ENCODE peak calls at places on chromosome 15, in seven cellular contexts. B is heart right ventricle, F is cardiac muscle cell, Y is GM23248, V is neural progenitor cell, I is HCT116, T is OCI-LY7. Q is an unnamed sample.
A peak's percentile ranks its signal among the peaks of the same experiment; 100 is the strongest.

GRCh38 chr15:82064824-82065223 is 19.0 kb upstream of the MEX3B start:
- DNase-seq in B (no peak), F (peak; percentile 46), Y (peak; percentile 26), V (no peak), I (no peak), T (no peak), Q (no peak)

GRCh38 chr15:64426845-64427465 is 33.4 kb upstream of the ZNF609 start:
- DNase-seq in B (no peak), F (peak; percentile 75), Y (peak; percentile 51), V (peak; percentile 38), I (peak; percentile 15), T (peak; percentile 32), Q (no peak)

GRCh38 chr15:66595937-66596545 is 30.2 kb upstream of the LCTL start:
- DNase-seq in B (no peak), F (no peak), Y (peak; percentile 70), V (no peak), I (no peak), T (no peak), Q (no peak)

GRCh38 chr15:74386496-74387140 is 19.2 kb upstream of the CYP11A1 start:
- DNase-seq in B (no peak), F (no peak), Y (no peak), V (no peak), I (no peak), T (no peak), Q (peak; percentile 71)

GRCh38 chr15:63461230-63461629 is 43.2 kb upstream of the USP3 start:
- DNase-seq in B (no peak), F (peak; percentile 31), Y (no peak), V (peak; percentile 71), I (no peak), T (no peak), Q (peak; percentile 92)

GRCh38 chr15:78878356-78878755 is 5.7 kb downstream of the MORF4L1 start:
- DNase-seq in B (no peak), F (peak; percentile 53), Y (peak; percentile 66), V (no peak), I (no peak), T (no peak), Q (no peak)

GRCh38 chr15:80567721-80568157 is 127.4 kb upstream of the ABHD17C start:
- DNase-seq in B (peak; percentile 64), F (peak; percentile 94), Y (peak; percentile 86), V (peak; percentile 83), I (peak; percentile 72), T (peak; percentile 38), Q (peak; percentile 78)

GRCh38 chr15:77985031-77985930 is 92.2 kb downstream of the TBC1D2B start:
- DNase-seq in B (no peak), F (no peak), Y (no peak), V (no peak), I (no peak), T (no peak), Q (peak; percentile 44)

GRCh38 chr15:45637552-45638033 is 2.8 kb downstream of the SQOR start:
- DNase-seq in B (peak; percentile 74), F (peak; percentile 96), Y (peak; percentile 85), V (no peak), I (no peak), T (peak; percentile 53), Q (no peak)

GRCh38 chr15:38169982-38170381 is 82.7 kb upstream of the SPRED1 start:
- DNase-seq in B (no peak), F (peak; percentile 61), Y (peak; percentile 85), V (no peak), I (no peak), T (no peak), Q (no peak)

GRCh38 chr15:39946862-39947261 is 12.9 kb downstream of the EIF2AK4 start:
- DNase-seq in B (no peak), F (no peak), Y (peak; percentile 76), V (no peak), I (no peak), T (no peak), Q (no peak)

GRCh38 chr15:81293728-81294500 is 30.0 kb downstream of the STARD5 start:
- DNase-seq in B (no peak), F (no peak), Y (no peak), V (no peak), I (no peak), T (peak; percentile 95), Q (peak; percentile 57)

GRCh38 chr15:64536244-64536836 is 76.0 kb downstream of the ZNF609 start:
- DNase-seq in B (no peak), F (peak; percentile 74), Y (peak; percentile 85), V (no peak), I (peak; percentile 79), T (no peak), Q (no peak)

GRCh38 chr15:91122296-91122695 is 22.2 kb downstream of the SV2B start:
- DNase-seq in B (no peak), F (no peak), Y (no peak), V (no peak), I (no peak), T (no peak), Q (no peak)

GRCh38 chr15:63497642-63498100 is 6.7 kb upstream of the USP3 start:
- DNase-seq in B (no peak), F (peak; percentile 43), Y (no peak), V (no peak), I (no peak), T (peak; percentile 85), Q (no peak)

GRCh38 chr15:99251436-99251821 is at the start of gene LRRC28:
- DNase-seq in B (no peak), F (no peak), Y (no peak), V (no peak), I (no peak), T (no peak), Q (no peak)

GRCh38 chr15:32743411-32744145 is 25.8 kb downstream of the GREM1 start:
- DNase-seq in B (no peak), F (peak; percentile 65), Y (peak; percentile 61), V (no peak), I (no peak), T (no peak), Q (no peak)

GRCh38 chr15:35671981-35672380 is 126.0 kb upstream of the DPH6 start:
- DNase-seq in B (no peak), F (no peak), Y (no peak), V (no peak), I (no peak), T (no peak), Q (no peak)

GRCh38 chr15:64235552-64235951 is 72.7 kb upstream of the PPIB start:
- DNase-seq in B (no peak), F (peak; percentile 12), Y (no peak), V (no peak), I (no peak), T (no peak), Q (no peak)

GRCh38 chr15:87739866-87740265 is 516.7 kb downstream of the NTRK3 start:
- DNase-seq in B (no peak), F (peak; percentile 20), Y (peak; percentile 41), V (no peak), I (no peak), T (no peak), Q (no peak)

GRCh38 chr15:94844533-94845390 is 613.4 kb downstream of the MCTP2 start:
- DNase-seq in B (peak; percentile 81), F (peak; percentile 59), Y (peak; percentile 5), V (peak; percentile 76), I (no peak), T (no peak), Q (peak; percentile 89)

DNA sequence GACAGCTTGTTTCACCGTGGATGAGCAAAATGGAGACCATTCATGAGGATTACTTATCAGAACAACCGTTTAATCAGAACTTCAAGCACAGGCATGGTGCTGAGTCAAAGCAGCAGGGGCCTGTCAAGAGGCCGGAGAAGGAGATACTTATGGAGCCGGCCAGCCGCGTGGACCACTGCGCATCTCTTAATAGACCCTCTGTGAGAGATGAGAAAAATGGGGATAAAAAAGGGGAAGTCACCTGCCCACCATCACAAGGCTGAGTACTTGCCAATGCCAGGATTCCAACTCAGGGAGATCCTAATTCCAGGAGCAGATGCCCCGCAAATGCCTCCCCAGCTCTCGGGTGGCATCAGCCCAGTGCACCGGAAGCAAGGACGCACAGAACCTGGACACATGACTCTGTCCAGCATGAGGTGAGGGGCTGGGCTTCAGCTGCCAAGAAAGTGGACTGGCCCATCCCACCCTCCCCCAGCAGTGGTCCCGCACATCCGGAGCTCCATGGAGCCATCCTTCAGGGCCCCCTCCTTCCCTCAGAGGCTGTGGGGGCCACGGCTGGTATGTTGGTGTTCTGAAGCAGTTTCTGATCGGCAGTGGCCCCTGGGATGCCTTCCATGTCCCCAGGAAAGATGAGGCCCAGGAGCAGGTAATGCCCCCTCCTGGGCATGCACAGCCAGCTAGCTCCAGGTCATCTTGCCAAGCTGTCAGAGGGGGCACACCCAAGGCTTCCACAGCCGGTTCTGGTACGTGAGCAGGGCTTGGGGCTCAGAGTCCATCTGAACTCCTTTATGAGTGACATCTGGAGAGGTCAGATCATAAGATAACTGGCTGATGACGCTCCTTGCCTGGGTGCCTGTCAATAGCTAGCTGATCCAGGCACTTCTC is 143.8 kb downstream of the ATP10A start:
- DNase-seq in B (no peak), F (no peak), Y (no peak), V (no peak), I (no peak), T (no peak), Q (no peak)
- H3K36me3 ChIP-seq in B (no peaks in the 10 kb centered on the region), F (no peaks in the 10 kb centered on the region), Y (peaks cover 26% of the 10 kb centered on the region), V (no peaks in the 10 kb centered on the region), I (no peaks in the 10 kb centered on the region), T (no peaks in the 10 kb centered on the region), Q (no peaks in the 10 kb centered on the region)

DNA sequence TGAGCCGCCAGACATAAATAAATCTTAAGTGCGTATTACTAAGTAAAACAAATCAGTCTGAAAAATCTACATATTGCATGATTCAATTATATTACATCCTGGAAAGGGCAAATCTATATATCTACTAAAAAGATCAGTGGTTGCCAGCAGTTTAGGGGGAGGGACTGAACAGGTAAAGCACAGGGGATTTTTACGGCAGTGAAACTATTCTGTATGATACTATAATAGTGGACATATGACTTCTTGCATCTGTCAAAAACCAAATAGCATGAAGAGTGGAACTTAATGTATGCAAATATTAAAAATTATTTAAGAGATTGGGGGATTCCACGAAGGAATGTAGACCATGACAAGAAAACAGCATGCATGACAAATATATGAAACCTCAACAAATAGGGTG is 111.6 kb downstream of the MYO9A start:
- DNase-seq in B (no peak), F (no peak), Y (no peak), V (no peak), I (no peak), T (no peak), Q (no peak)
- H3K36me3 ChIP-seq in B (no peaks in the 10 kb centered on the region), F (peaks cover 6% of the 10 kb centered on the region), Y (peaks cover 23% of the 10 kb centered on the region), V (no peaks in the 10 kb centered on the region), I (no peaks in the 10 kb centered on the region), T (peaks cover 32% of the 10 kb centered on the region), Q (no peaks in the 10 kb centered on the region)

DNA sequence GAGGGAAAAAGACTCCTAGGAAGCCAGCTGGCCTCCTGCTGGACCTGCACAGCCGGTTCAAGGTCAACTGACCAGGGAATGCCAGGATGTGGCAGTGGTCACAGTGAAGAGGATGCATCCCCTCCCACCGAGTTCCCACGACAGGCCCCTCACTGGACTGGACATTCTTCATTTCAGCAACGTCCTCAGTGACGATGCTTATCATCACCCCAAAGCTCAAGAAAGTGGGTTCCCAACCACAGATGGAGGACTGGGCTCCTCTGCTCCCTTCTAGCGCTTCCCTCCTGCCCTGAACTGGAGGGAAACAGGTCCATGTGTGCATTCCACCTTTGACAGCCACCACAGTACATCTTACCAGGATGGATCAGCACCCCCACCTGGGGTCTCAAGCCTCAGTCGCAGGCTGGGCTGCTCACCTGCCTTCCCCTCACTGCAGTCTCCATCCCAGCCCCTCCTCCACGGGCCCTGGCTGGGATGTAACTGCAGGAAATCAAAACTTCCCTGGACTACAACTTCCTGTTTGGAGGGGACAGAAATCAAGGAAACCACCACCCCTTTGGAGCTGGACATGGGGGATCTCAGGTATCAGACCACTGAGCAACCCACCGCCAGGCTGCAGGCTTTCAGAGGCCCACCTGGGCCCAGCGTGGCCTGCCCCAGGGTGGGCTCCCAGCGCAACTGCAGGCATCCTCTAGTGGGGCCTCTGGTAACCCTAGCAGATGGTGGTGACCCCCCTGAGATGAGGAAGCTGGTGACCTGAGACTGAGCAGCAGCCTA is 7.3 kb downstream of the CALML4 start:
- DNase-seq in B (no peak), F (no peak), Y (no peak), V (no peak), I (no peak), T (no peak), Q (peak; percentile 52)
- H3K36me3 ChIP-seq in B (no peaks in the 10 kb centered on the region), F (peaks cover 4% of the 10 kb centered on the region), Y (no peaks in the 10 kb centered on the region), V (no peaks in the 10 kb centered on the region), I (peaks cover 12% of the 10 kb centered on the region), T (peaks cover 45% of the 10 kb centered on the region), Q (peaks cover 5% of the 10 kb centered on the region)

GRCh38 chr15:101003076-101003475 is 83.9 kb downstream of the LRRK1 start:
- DNase-seq in B (peak; percentile 1), F (no peak), Y (no peak), V (no peak), I (no peak), T (no peak), Q (no peak)
- H3K36me3 ChIP-seq in B (no peaks in the 10 kb centered on the region), F (no peaks in the 10 kb centered on the region), Y (no peaks in the 10 kb centered on the region), V (no peaks in the 10 kb centered on the region), I (no peaks in the 10 kb centered on the region), T (peaks cover 94% of the 10 kb centered on the region), Q (no peaks in the 10 kb centered on the region)